ENCODE peak calls at places on chromosome 3, in seven cellular contexts. W is fibroblast of the aortic adventitia; M is activated naive CD4-positive, alpha-beta T cell treated with anti-CD3 and anti-CD28 coated beads for 36 hours; L is NT2/D1; V is midbrain; R is iris pigment epithelial cell; I is left lobe of liver. Q is an unnamed sample.

GRCh38 chr3:128546646-128547045 is 53.6 kb upstream of the GATA2 start:
- DNase-seq in W (no peak), M (no peak), L (no peak), V (no peak), R (no peak), I (no peak), Q (no peak)

GRCh38 chr3:69367586-69367985 is 18.3 kb downstream of the FRMD4B start:
- DNase-seq in W (no peak), M (no peak), L (no peak), V (no peak), R (no peak), I (no peak), Q (no peak)

GRCh38 chr3:140595295-140595694 is 82.6 kb upstream of the TRIM42 start:
- DNase-seq in W (peak), M (no peak), L (no peak), V (no peak), R (peak), I (no peak), Q (no peak)

GRCh38 chr3:46564190-46565112 is 1.7 kb downstream of the LRRC2 start:
- DNase-seq in W (peak), M (no peak), L (no peak), V (no peak), R (no peak), I (no peak), Q (no peak)

GRCh38 chr3:27659279-27660021 is 62.7 kb downstream of the EOMES start:
- DNase-seq in W (peak), M (peak), L (peak), V (peak), R (peak), I (peak), Q (no peak)

GRCh38 chr3:60584250-60584649 is 667.0 kb downstream of the FHIT start:
- DNase-seq in W (no peak), M (no peak), L (no peak), V (no peak), R (peak), I (no peak), Q (no peak)

GRCh38 chr3:177529716-177530335 is 332.5 kb upstream of the TBL1XR1 start:
- DNase-seq in W (peak), M (no peak), L (no peak), V (no peak), R (peak), I (no peak), Q (no peak)

GRCh38 chr3:132637590-132637989 is 22.0 kb downstream of the ACAD11 start:
- DNase-seq in W (peak), M (no peak), L (no peak), V (no peak), R (peak), I (no peak), Q (no peak)

GRCh38 chr3:113088616-113089015 is 97.8 kb downstream of the GTPBP8 start:
- DNase-seq in W (no peak), M (no peak), L (no peak), V (no peak), R (no peak), I (no peak), Q (no peak)

GRCh38 chr3:36380171-36381031 is at the start of gene STAC:
- DNase-seq in W (peak), M (no peak), L (no peak), V (no peak), R (no peak), I (no peak), Q (peak)

GRCh38 chr3:3778641-3779270 is 20.5 kb upstream of the LRRN1 start:
- DNase-seq in W (no peak), M (no peak), L (no peak), V (no peak), R (peak), I (no peak), Q (no peak)

GRCh38 chr3:150346956-150347863 is 60.9 kb upstream of the TSC22D2 start:
- DNase-seq in W (peak), M (no peak), L (no peak), V (no peak), R (peak), I (no peak), Q (no peak)

GRCh38 chr3:115616461-115616860 is 6.8 kb upstream of the GAP43 start:
- DNase-seq in W (no peak), M (peak), L (no peak), V (no peak), R (no peak), I (no peak), Q (no peak)

GRCh38 chr3:192851821-192852352 is 65.8 kb downstream of the MB21D2 start:
- DNase-seq in W (peak), M (no peak), L (no peak), V (peak), R (peak), I (peak), Q (no peak)

GRCh38 chr3:192817053-192817452 is 89.7 kb upstream of the FGF12 start:
- DNase-seq in W (peak), M (peak), L (no peak), V (no peak), R (peak), I (no peak), Q (no peak)

GRCh38 chr3:49346797-49347251 is 7.0 kb upstream of the USP4 start:
- DNase-seq in W (peak), M (no peak), L (no peak), V (no peak), R (peak), I (no peak), Q (no peak)

GRCh38 chr3:109112946-109113345 is 5.0 kb downstream of the MORC1 start:
- DNase-seq in W (no peak), M (no peak), L (no peak), V (no peak), R (no peak), I (no peak), Q (no peak)

GRCh38 chr3:30720586-30721313 is 114.3 kb downstream of the TGFBR2 start:
- DNase-seq in W (peak), M (no peak), L (no peak), V (no peak), R (peak), I (no peak), Q (no peak)

GRCh38 chr3:106703524-106703923 is 673.7 kb upstream of the CCDC54 start:
- DNase-seq in W (no peak), M (no peak), L (no peak), V (no peak), R (no peak), I (no peak), Q (no peak)

GRCh38 chr3:115626711-115627110 is 3.4 kb downstream of the GAP43 start:
- DNase-seq in W (no peak), M (no peak), L (no peak), V (no peak), R (no peak), I (no peak), Q (no peak)

GRCh38 chr3:165568907-165569462 is 268.2 kb downstream of the BCHE start:
- DNase-seq in W (no peak), M (no peak), L (no peak), V (no peak), R (no peak), I (no peak), Q (no peak)

GRCh38 chr3:143071776-143072175 is 47.8 kb upstream of the CHST2 start:
- DNase-seq in W (no peak), M (no peak), L (no peak), V (no peak), R (no peak), I (no peak), Q (no peak)